ENCODE peak calls at places on chromosomes 4 and X, in four cellular contexts. R is endothelial cell, Y is hepatocyte, D is GM23338. U is an unnamed sample.

GRCh38 chr4:146458594-146458993 is 63.1 kb downstream of the SLC10A7 start:
- DNase-seq in R (no peak), Y (no peak), D (no peak), U (no peak)

GRCh38 chr4:158801677-158802076 is 32.9 kb downstream of the FNIP2 start:
- DNase-seq in R (no peak), Y (no peak), D (no peak), U (no peak)

GRCh38 chrX:153507484-153508178 is 9.8 kb upstream of the ATP2B3 start:
- DNase-seq in R (peak), Y (peak), D (peak), U (peak)

GRCh38 chrX:45134303-45134702 is 66.4 kb downstream of the DIPK2B start:
- DNase-seq in R (no peak), Y (no peak), D (no peak), U (peak)

GRCh38 chr4:108113229-108113628 is 55.5 kb downstream of the LEF1 start:
- DNase-seq in R (no peak), Y (no peak), D (no peak), U (no peak)

GRCh38 chrX:110412971-110413726 is 54.5 kb downstream of the RTL9 start:
- DNase-seq in R (peak), Y (peak), D (peak), U (peak)

GRCh38 chr4:108483077-108483476 is 137.3 kb upstream of the RPL34 start:
- DNase-seq in R (no peak), Y (no peak), D (no peak), U (no peak)

GRCh38 chrX:46381630-46382029 is 163.6 kb downstream of the ZNF674 start:
- DNase-seq in R (peak), Y (peak), D (peak), U (peak)

GRCh38 chr4:155639674-155640529 is 26.7 kb upstream of the GUCY1A1 start:
- DNase-seq in R (no peak), Y (no peak), D (no peak), U (no peak)

GRCh38 chr4:113869743-113870375 is 108.3 kb upstream of the CAMK2D start:
- DNase-seq in R (no peak), Y (peak), D (no peak), U (no peak)

GRCh38 chrX:15686818-15687685 is 22.4 kb upstream of the CLTRN start:
- DNase-seq in R (peak), Y (peak), D (peak), U (peak)

GRCh38 chr4:5956285-5957021 is 61.8 kb downstream of the C4orf50 start:
- DNase-seq in R (no peak), Y (peak), D (peak), U (peak)

GRCh38 chrX:40996886-40997530 is 88.2 kb upstream of the USP9X start:
- DNase-seq in R (no peak), Y (peak), D (peak), U (peak)

GRCh38 chrX:72358313-72358712 is 52.6 kb upstream of the CITED1 start:
- DNase-seq in R (no peak), Y (no peak), D (no peak), U (no peak)

GRCh38 chrX:134948333-134949241 is 42.2 kb upstream of the SMIM10 start:
- DNase-seq in R (no peak), Y (peak), D (no peak), U (peak)

GRCh38 chrX:111095974-111096870 is at the start of gene PAK3:
- DNase-seq in R (peak), Y (peak), D (peak), U (no peak)

GRCh38 chrX:41334866-41335589 is 1.1 kb downstream of the DDX3X start:
- DNase-seq in R (peak), Y (peak), D (peak), U (no peak)

U was measured in HepG2.